ENCODE peak calls at places on chromosomes 5 and 9, in seven cellular contexts. One of them, this sample, is unnamed.

GRCh38 chr5:116559673-116560164 is 14.9 kb downstream of the SEMA6A start:
- DNase-seq in K562: no peak
- DNase-seq in GM12878: no peak
- DNase-seq in SK-N-SH: no peak
- DNase-seq in IMR-90: no peak
- DNase-seq in HepG2: no peak
- DNase-seq in H1: no peak
- DNase-seq in this sample: no peak

GRCh38 chr5:55502759-55503158 is 32.0 kb downstream of the PLPP1 start:
- DNase-seq in K562: no peak
- DNase-seq in GM12878: no peak
- DNase-seq in SK-N-SH: no peak
- DNase-seq in IMR-90: no peak
- DNase-seq in HepG2: no peak
- DNase-seq in H1: no peak
- DNase-seq in this sample: no peak

GRCh38 chr9:136658849-136659535 is 3.7 kb upstream of the EGFL7 start:
- DNase-seq in K562: no peak
- DNase-seq in GM12878: no peak
- DNase-seq in SK-N-SH: no peak
- DNase-seq in IMR-90: no peak
- DNase-seq in HepG2: no peak
- DNase-seq in H1: no peak
- DNase-seq in this sample: no peak

GRCh38 chr9:75069171-75069570 is 18.8 kb downstream of the NMRK1 start:
- DNase-seq in K562: no peak
- DNase-seq in GM12878: no peak
- DNase-seq in SK-N-SH: no peak
- DNase-seq in IMR-90: no peak
- DNase-seq in HepG2: no peak
- DNase-seq in H1: no peak
- DNase-seq in this sample: no peak

GRCh38 chr9:107154766-107155165 is 128.3 kb upstream of the RAD23B start:
- DNase-seq in K562: no peak
- DNase-seq in GM12878: no peak
- DNase-seq in SK-N-SH: no peak
- DNase-seq in IMR-90: no peak
- DNase-seq in HepG2: no peak
- DNase-seq in H1: no peak
- DNase-seq in this sample: no peak

GRCh38 chr9:134053401-134053871 is 14.4 kb downstream of the BRD3 start:
- DNase-seq in K562: no peak
- DNase-seq in GM12878: no peak
- DNase-seq in SK-N-SH: no peak
- DNase-seq in IMR-90: no peak
- DNase-seq in HepG2: no peak
- DNase-seq in H1: no peak
- DNase-seq in this sample: no peak

GRCh38 chr5:6253281-6253680 is 125.1 kb downstream of the MED10 start:
- DNase-seq in K562: no peak
- DNase-seq in GM12878: no peak
- DNase-seq in SK-N-SH: no peak
- DNase-seq in IMR-90: no peak
- DNase-seq in HepG2: no peak
- DNase-seq in H1: no peak
- DNase-seq in this sample: no peak

GRCh38 chr5:143045062-143045461 is 274.9 kb downstream of the ARHGAP26 start:
- DNase-seq in K562: no peak
- DNase-seq in GM12878: no peak
- DNase-seq in SK-N-SH: no peak
- DNase-seq in IMR-90: no peak
- DNase-seq in HepG2: no peak
- DNase-seq in H1: no peak
- DNase-seq in this sample: no peak

GRCh38 chr9:81479573-81479972 is 209.8 kb downstream of the TLE1 start:
- DNase-seq in K562: no peak
- DNase-seq in GM12878: no peak
- DNase-seq in SK-N-SH: no peak
- DNase-seq in IMR-90: no peak
- DNase-seq in HepG2: no peak
- DNase-seq in H1: no peak
- DNase-seq in this sample: no peak

GRCh38 chr5:104928906-104929520 is 1366.4 kb upstream of the NUDT12 start:
- DNase-seq in K562: no peak
- DNase-seq in GM12878: no peak
- DNase-seq in SK-N-SH: no peak
- DNase-seq in IMR-90: no peak
- DNase-seq in HepG2: no peak
- DNase-seq in H1: no peak
- DNase-seq in this sample: no peak

GRCh38 chr5:138867011-138867410 is 8.1 kb downstream of the LRRTM2 start:
- DNase-seq in K562: no peak
- DNase-seq in GM12878: no peak
- DNase-seq in SK-N-SH: no peak
- DNase-seq in IMR-90: no peak
- DNase-seq in HepG2: no peak
- DNase-seq in H1: no peak
- DNase-seq in this sample: no peak

GRCh38 chr5:71748360-71748759 is 29.3 kb downstream of the CARTPT start:
- DNase-seq in K562: no peak
- DNase-seq in GM12878: no peak
- DNase-seq in SK-N-SH: peak; percentile 28
- DNase-seq in IMR-90: no peak
- DNase-seq in HepG2: no peak
- DNase-seq in H1: no peak
- DNase-seq in this sample: no peak

GRCh38 chr5:138366556-138367382 is 14.3 kb downstream of the KDM3B start:
- DNase-seq in K562: no peak
- DNase-seq in GM12878: no peak
- DNase-seq in SK-N-SH: no peak
- DNase-seq in IMR-90: no peak
- DNase-seq in HepG2: no peak
- DNase-seq in H1: no peak
- DNase-seq in this sample: no peak

GRCh38 chr9:13970018-13970417 is 343.9 kb downstream of the NFIB start:
- DNase-seq in K562: no peak
- DNase-seq in GM12878: no peak
- DNase-seq in SK-N-SH: no peak
- DNase-seq in IMR-90: no peak
- DNase-seq in HepG2: no peak
- DNase-seq in H1: no peak
- DNase-seq in this sample: no peak

GRCh38 chr9:22040760-22041159 is 31.7 kb upstream of the CDKN2B start:
- DNase-seq in K562: no peak
- DNase-seq in GM12878: no peak
- DNase-seq in SK-N-SH: no peak
- DNase-seq in IMR-90: peak; percentile 69
- DNase-seq in HepG2: no peak
- DNase-seq in H1: no peak
- DNase-seq in this sample: no peak

GRCh38 chr5:19264821-19265220 is 723.2 kb downstream of the CDH18 start:
- DNase-seq in K562: no peak
- DNase-seq in GM12878: no peak
- DNase-seq in SK-N-SH: no peak
- DNase-seq in IMR-90: no peak
- DNase-seq in HepG2: no peak
- DNase-seq in H1: no peak
- DNase-seq in this sample: no peak

GRCh38 chr9:124629600-124629999 is 122.4 kb upstream of the NR5A1 start:
- DNase-seq in K562: no peak
- DNase-seq in GM12878: no peak
- DNase-seq in SK-N-SH: no peak
- DNase-seq in IMR-90: peak; percentile 76
- DNase-seq in HepG2: no peak
- DNase-seq in H1: no peak
- DNase-seq in this sample: no peak

GRCh38 chr5:75365740-75366139 is 28.7 kb downstream of the HMGCR start:
- DNase-seq in K562: no peak
- DNase-seq in GM12878: no peak
- DNase-seq in SK-N-SH: no peak
- DNase-seq in IMR-90: peak; percentile 13
- DNase-seq in HepG2: no peak
- DNase-seq in H1: no peak
- DNase-seq in this sample: no peak

GRCh38 chr5:146107901-146108300 is 2.5 kb upstream of the PLAC8L1 start:
- DNase-seq in K562: no peak
- DNase-seq in GM12878: no peak
- DNase-seq in SK-N-SH: no peak
- DNase-seq in IMR-90: peak; percentile 31
- DNase-seq in HepG2: no peak
- DNase-seq in H1: no peak
- DNase-seq in this sample: no peak

DNA sequence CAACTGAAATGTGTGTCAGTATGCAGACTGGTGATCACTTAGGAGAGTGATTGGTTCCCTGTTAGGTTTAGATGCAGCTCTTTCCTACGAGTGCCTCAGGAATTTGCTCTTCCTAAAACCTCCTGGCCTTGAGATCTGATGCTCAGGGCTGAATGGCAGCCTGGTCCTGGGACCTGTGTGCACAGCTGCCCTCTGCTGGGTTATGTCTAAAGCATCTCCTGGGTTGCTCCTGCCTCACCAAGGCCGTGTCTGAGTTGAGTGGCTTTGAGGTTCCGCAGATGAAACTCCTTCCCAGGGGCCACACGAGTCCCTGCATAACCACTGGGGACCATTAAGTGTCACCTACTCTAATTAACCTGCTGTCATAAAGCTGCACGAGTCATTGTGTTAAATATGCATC is 59.5 kb downstream of the MVB12B start:
- DNase-seq in K562: no peak
- DNase-seq in GM12878: no peak
- DNase-seq in SK-N-SH: no peak
- DNase-seq in IMR-90: no peak
- DNase-seq in HepG2: peak; percentile 37
- DNase-seq in H1: no peak
- DNase-seq in this sample: no peak
- TF ChIP-seq RAD21 in K562: peak; percentile 24
- TF ChIP-seq RAD21 in GM12878: peak; percentile 12
- TF ChIP-seq RAD21 in SK-N-SH: peak; percentile 51
- TF ChIP-seq RAD21 in IMR-90: peak; percentile 37
- TF ChIP-seq RAD21 in HepG2: peak; percentile 75
- TF ChIP-seq RAD21 in H1: peak; percentile 76
- TF ChIP-seq RAD21 in this sample: peak; percentile 58

GRCh38 chr5:142015781-142016533 is 3.1 kb upstream of the GNPDA1 start:
- DNase-seq in K562: no peak
- DNase-seq in GM12878: no peak
- DNase-seq in SK-N-SH: no peak
- DNase-seq in IMR-90: peak; percentile 56
- DNase-seq in HepG2: no peak
- DNase-seq in H1: no peak
- DNase-seq in this sample: no peak
- H2AFZ ChIP-seq in K562: peak overlapping the region; percentile 69
- H2AFZ ChIP-seq in GM12878: peak overlapping the region; percentile 20
- H2AFZ ChIP-seq in SK-N-SH: peak overlapping the region; percentile 45
- H2AFZ ChIP-seq in IMR-90: peak overlapping the region; percentile 69
- H2AFZ ChIP-seq in HepG2: no peak overlapping the region
- H2AFZ ChIP-seq in H1: no peak overlapping the region
- H2AFZ ChIP-seq in this sample: peak overlapping the region; percentile 7

DNA sequence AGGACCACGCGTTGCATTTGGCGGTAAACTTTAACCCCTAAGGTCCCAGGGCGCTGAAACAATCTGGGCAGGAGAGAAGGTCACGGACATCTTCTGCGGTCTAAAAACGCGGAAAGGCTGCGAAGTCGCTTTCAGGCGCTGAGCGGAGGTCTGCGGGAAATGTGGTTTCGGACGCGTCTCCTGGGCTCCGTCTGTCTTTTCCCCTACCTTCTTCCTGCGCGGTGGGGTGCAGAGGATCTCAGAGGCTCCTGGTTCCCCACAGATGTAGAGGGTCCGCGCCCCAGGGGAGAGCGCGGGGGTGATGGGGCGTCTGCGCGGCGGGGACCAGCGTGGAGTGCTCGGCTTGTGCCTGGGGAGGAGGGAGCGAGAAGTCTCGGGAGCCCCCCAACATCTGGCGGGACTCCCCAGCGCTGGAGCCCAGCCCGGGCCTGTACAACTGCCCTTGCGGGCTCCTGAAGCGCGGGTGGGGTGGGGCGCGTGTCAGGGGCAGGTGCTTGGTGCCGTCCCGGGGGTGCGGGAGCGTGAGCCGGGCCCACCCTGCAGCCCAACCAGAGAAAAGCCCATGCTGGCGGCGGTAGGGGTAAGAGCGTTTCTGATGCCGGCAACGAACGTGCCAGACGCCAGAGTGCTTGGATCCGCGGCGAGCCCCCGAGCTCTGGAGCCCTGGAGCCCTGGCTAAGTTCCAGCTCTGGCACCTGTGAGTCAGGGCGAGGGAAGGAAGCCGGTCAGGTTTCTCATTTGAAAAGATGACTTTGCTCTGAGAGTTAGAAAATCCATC is 58.2 kb downstream of the ZNF510 start:
- DNase-seq in K562: no peak
- DNase-seq in GM12878: no peak
- DNase-seq in SK-N-SH: peak; percentile 15
- DNase-seq in IMR-90: no peak
- DNase-seq in HepG2: no peak
- DNase-seq in H1: no peak
- DNase-seq in this sample: no peak
- TF ChIP-seq RAD21 in K562: no peak
- TF ChIP-seq RAD21 in GM12878: no peak
- TF ChIP-seq RAD21 in SK-N-SH: no peak
- TF ChIP-seq RAD21 in IMR-90: no peak
- TF ChIP-seq RAD21 in HepG2: no peak
- TF ChIP-seq RAD21 in H1: no peak
- TF ChIP-seq RAD21 in this sample: no peak

GRCh38 chr5:150333400-150333799 is 24.1 kb upstream of the TCOF1 start:
- DNase-seq in K562: no peak
- DNase-seq in GM12878: no peak
- DNase-seq in SK-N-SH: no peak
- DNase-seq in IMR-90: no peak
- DNase-seq in HepG2: no peak
- DNase-seq in H1: no peak
- DNase-seq in this sample: no peak

GRCh38 chr5:150339165-150339564 is 18.3 kb upstream of the TCOF1 start:
- DNase-seq in K562: no peak
- DNase-seq in GM12878: no peak
- DNase-seq in SK-N-SH: no peak
- DNase-seq in IMR-90: no peak
- DNase-seq in HepG2: no peak
- DNase-seq in H1: no peak
- DNase-seq in this sample: no peak

GRCh38 chr5:150338546-150338945 is 19.0 kb upstream of the TCOF1 start:
- DNase-seq in K562: no peak
- DNase-seq in GM12878: no peak
- DNase-seq in SK-N-SH: no peak
- DNase-seq in IMR-90: no peak
- DNase-seq in HepG2: no peak
- DNase-seq in H1: no peak
- DNase-seq in this sample: no peak

GRCh38 chr5:150339841-150340240 is 17.7 kb upstream of the TCOF1 start:
- DNase-seq in K562: no peak
- DNase-seq in GM12878: no peak
- DNase-seq in SK-N-SH: no peak
- DNase-seq in IMR-90: no peak
- DNase-seq in HepG2: no peak
- DNase-seq in H1: no peak
- DNase-seq in this sample: no peak

DNA sequence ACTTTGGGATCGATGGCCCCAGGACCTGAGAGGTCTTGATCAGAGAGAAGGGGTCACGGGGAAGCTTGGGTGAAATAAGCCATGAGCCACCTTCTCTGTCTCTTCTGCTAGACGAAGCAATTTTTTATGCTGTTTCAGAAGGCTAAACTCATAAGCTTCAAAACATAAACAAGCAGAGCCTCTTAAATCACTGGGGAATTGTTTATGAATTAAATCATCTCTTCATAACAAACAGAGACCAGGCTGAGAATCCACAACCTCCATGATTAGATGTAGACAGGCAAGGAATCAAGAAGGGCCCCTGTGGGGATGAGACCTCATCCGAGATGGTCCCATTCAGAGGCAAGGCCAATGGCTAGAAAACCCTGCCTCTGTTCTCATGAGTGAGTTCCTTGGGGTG is 21.7 kb upstream of the TCOF1 start:
- DNase-seq in K562: no peak
- DNase-seq in GM12878: no peak
- DNase-seq in SK-N-SH: no peak
- DNase-seq in IMR-90: peak; percentile 40
- DNase-seq in HepG2: no peak
- DNase-seq in H1: no peak
- DNase-seq in this sample: no peak
- H2AFZ ChIP-seq in K562: no peak overlapping the region
- H2AFZ ChIP-seq in GM12878: no peak overlapping the region
- H2AFZ ChIP-seq in SK-N-SH: no peak overlapping the region
- H2AFZ ChIP-seq in IMR-90: no peak overlapping the region
- H2AFZ ChIP-seq in HepG2: no peak overlapping the region
- H2AFZ ChIP-seq in H1: no peak overlapping the region
- H2AFZ ChIP-seq in this sample: no peak overlapping the region